ENCODE peak calls at places on chromosomes 16 and 17, in ten cellular contexts. Q is OCI-LY7, F is AG10803, W is fibroblast of lung, S is NB4, E is gastrocnemius medialis, Z is cardiac muscle cell, H is fibroblast of pulmonary artery, J is BJ, G is GM12865. C is an unnamed sample.

GRCh38 chr17:31877341-31877740 is 18.3 kb upstream of the COPRS start:
- DNase-seq in Q (no peak), F (no peak), W (no peak), S (no peak), E (no peak), Z (no peak), H (no peak), J (no peak), G (no peak), C (no peak)

GRCh38 chr16:28491080-28491969 is 549 bp downstream of the CLN3 start:
- DNase-seq in Q (peak; percentile 42), F (peak; percentile 9), W (peak; percentile 9), S (peak; percentile 79), E (peak; percentile 53), Z (peak; percentile 52), H (peak; percentile 5), J (no peak), G (peak; percentile 39), C (no peak)

GRCh38 chr17:29136998-29137730 is 43.0 kb downstream of the MYO18A start:
- DNase-seq in Q (no peak), F (peak; percentile 51), W (no peak), S (no peak), E (no peak), Z (no peak), H (no peak), J (no peak), G (no peak), C (no peak)

GRCh38 chr16:57802635-57803412 is 533 bp upstream of the KIFC3 start:
- DNase-seq in Q (no peak), F (no peak), W (peak; percentile 31), S (peak; percentile 80), E (no peak), Z (no peak), H (peak; percentile 46), J (no peak), G (no peak), C (no peak)

GRCh38 chr16:67805718-67806427 is 487 bp downstream of the RANBP10 start:
- DNase-seq in Q (peak; percentile 38), F (no peak), W (no peak), S (no peak), E (peak; percentile 48), Z (peak; percentile 38), H (no peak), J (no peak), G (peak; percentile 32), C (no peak)

GRCh38 chr16:68396481-68396880 is 51.8 kb downstream of the SMPD3 start:
- DNase-seq in Q (peak; percentile 63), F (peak; percentile 58), W (peak; percentile 51), S (peak; percentile 54), E (no peak), Z (peak; percentile 34), H (peak; percentile 57), J (no peak), G (peak; percentile 73), C (peak; percentile 9)

GRCh38 chr17:68035523-68036303 is at the start of gene KPNA2:
- DNase-seq in Q (peak; percentile 100), F (peak; percentile 98), W (peak; percentile 99), S (peak; percentile 57), E (peak; percentile 93), Z (peak; percentile 98), H (peak; percentile 99), J (peak; percentile 93), G (peak; percentile 98), C (peak; percentile 90)

GRCh38 chr17:5354310-5354709 is 65.2 kb downstream of the NUP88 start:
- DNase-seq in Q (no peak), F (no peak), W (no peak), S (no peak), E (no peak), Z (no peak), H (no peak), J (no peak), G (no peak), C (no peak)

GRCh38 chr16:50315346-50315997 is 49.1 kb downstream of the ADCY7 start:
- DNase-seq in Q (no peak), F (no peak), W (no peak), S (no peak), E (no peak), Z (no peak), H (no peak), J (no peak), G (no peak), C (no peak)

GRCh38 chr17:32723310-32723955 is 153.5 kb downstream of the MYO1D start:
- DNase-seq in Q (no peak), F (no peak), W (peak; percentile 8), S (no peak), E (no peak), Z (no peak), H (no peak), J (no peak), G (no peak), C (no peak)

GRCh38 chr17:78538033-78538776 is 39.0 kb downstream of the DNAH17 start:
- DNase-seq in Q (no peak), F (no peak), W (no peak), S (peak; percentile 29), E (no peak), Z (no peak), H (peak; percentile 28), J (no peak), G (peak; percentile 42), C (no peak)

GRCh38 chr17:50657627-50658026 is 22.9 kb downstream of the ABCC3 start:
- DNase-seq in Q (no peak), F (no peak), W (no peak), S (no peak), E (no peak), Z (no peak), H (no peak), J (no peak), G (no peak), C (no peak)

GRCh38 chr17:33949100-33949499 is 306.0 kb upstream of the CCL2 start:
- DNase-seq in Q (no peak), F (peak; percentile 2), W (no peak), S (peak; percentile 36), E (no peak), Z (peak; percentile 51), H (no peak), J (no peak), G (no peak), C (no peak)

GRCh38 chr17:13031718-13032350 is 14.0 kb upstream of the ELAC2 start:
- DNase-seq in Q (peak; percentile 74), F (peak; percentile 55), W (peak; percentile 59), S (peak; percentile 69), E (peak; percentile 28), Z (peak; percentile 65), H (peak; percentile 70), J (no peak), G (peak; percentile 64), C (no peak)

GRCh38 chr16:25138130-25138529 is 26.6 kb downstream of the LCMT1 start:
- DNase-seq in Q (no peak), F (no peak), W (no peak), S (no peak), E (no peak), Z (no peak), H (no peak), J (no peak), G (no peak), C (no peak)

GRCh38 chr16:19348578-19349315 is 63.2 kb downstream of the CLEC19A start:
- DNase-seq in Q (no peak), F (no peak), W (no peak), S (no peak), E (no peak), Z (peak; percentile 38), H (no peak), J (no peak), G (no peak), C (no peak)

DNA sequence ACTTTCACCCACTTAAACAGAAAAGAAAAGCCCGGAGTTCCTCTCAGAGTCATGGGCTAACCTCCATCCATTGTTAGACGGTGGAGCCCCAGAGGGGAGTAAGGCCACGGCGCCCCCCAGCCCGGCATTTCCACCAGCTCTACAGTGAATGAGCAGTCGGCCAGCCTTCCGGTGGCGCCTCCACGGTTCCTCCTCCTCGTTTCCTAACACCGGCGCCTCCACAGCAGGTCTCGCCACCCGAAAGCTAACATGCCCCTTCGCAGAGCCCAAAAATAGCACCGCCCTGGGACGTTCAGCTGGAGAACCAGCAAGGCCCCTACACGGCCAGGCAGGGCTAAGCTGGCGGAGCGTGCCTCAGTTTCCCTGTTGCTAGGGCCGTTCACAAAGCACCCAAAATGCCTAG is 858 bp downstream of the MMD start:
- DNase-seq in Q (peak; percentile 66), F (no peak), W (peak; percentile 34), S (peak; percentile 53), E (peak; percentile 43), Z (peak; percentile 62), H (no peak), J (no peak), G (peak; percentile 55), C (no peak)
- TF ChIP-seq CTCF in Q (peak; percentile 38), F (no peak), W (no peak), S (no peak), E (no peak), Z (no peak), H (no peak), J (no peak), G (no peak), C (no peak)

GRCh38 chr16:14186007-14186953 is 115.2 kb downstream of the MRTFB start:
- DNase-seq in Q (peak; percentile 4), F (peak; percentile 83), W (peak; percentile 89), S (no peak), E (peak; percentile 32), Z (peak; percentile 77), H (peak; percentile 84), J (no peak), G (peak; percentile 3), C (no peak)
- H3K4me3 ChIP-seq in Q (no peak overlapping the region), F (peak overlapping the region; percentile 46), W (peak overlapping the region; percentile 45), S (no peak overlapping the region), E (peak overlapping the region; percentile 61), Z (peak overlapping the region; percentile 30), H (peak overlapping the region; percentile 45), J (peak overlapping the region; percentile 16), G (no peak overlapping the region), C (peak overlapping the region; percentile 58)

DNA sequence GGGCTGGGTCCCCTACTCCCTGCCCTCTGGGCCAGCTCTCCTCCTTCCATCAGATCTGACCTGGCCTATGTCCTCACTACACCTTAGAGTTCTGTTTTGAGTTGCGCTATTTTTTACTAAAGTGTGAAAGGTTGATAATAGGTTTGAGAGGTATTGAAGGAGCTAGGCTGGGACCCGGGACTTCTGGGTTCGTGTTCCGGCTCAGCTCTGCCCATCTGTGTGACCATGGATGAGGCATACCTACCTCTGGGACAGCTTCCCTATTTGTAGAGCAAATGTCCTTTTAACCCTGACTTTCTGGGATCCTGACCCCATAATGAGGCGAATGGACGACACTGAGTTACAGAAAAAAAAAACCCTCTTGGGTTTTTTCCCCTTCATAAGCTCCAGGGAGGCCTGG is 36.0 kb downstream of the IL21R start:
- DNase-seq in Q (no peak), F (no peak), W (no peak), S (no peak), E (no peak), Z (no peak), H (no peak), J (no peak), G (no peak), C (no peak)
- TF ChIP-seq CTCF in Q (no peak), F (no peak), W (no peak), S (no peak), E (no peak), Z (no peak), H (no peak), J (no peak), G (no peak), C (no peak)

DNA sequence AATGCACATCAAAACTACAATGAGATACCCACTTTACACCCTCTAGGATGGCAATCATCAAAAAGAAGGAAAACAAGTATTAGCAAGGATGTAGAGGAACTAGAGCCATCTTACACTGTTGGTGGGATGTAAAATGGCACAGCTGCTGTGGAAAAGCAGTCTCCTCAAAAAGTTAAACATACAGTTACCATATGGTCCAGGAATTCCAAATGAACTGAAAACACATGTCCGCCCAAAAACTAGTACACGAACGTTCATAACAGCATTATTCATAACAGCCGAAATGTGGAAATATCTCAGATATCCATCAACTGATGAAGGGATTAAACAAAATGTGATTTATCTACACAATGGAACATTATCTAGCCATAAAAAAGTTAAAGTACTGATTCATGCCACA is 7.0 kb downstream of the FBF1 start:
- DNase-seq in Q (no peak), F (peak; percentile 11), W (peak; percentile 55), S (no peak), E (no peak), Z (no peak), H (no peak), J (no peak), G (no peak), C (no peak)
- H3K4me3 ChIP-seq in Q (no peak overlapping the region), F (no peak overlapping the region), W (no peak overlapping the region), S (no peak overlapping the region), E (no peak overlapping the region), Z (no peak overlapping the region), H (no peak overlapping the region), J (no peak overlapping the region), G (no peak overlapping the region), C (no peak overlapping the region)